ENCODE peak calls at places on chromosomes 4 and X, in seven cellular contexts. E is RWPE1, Y is breast epithelium, I is endothelial cell, Z is D721Med, F is IMR-90, P is lung. D is an unnamed sample.

GRCh38 chr4:53520114-53520513 is 71.2 kb downstream of the LNX1 start:
- DNase-seq in I (no peak), Z (no peak), F (no peak), E (no peak), P (no peak), Y (no peak), D (no peak)

GRCh38 chr4:181566490-181566889 is 676.7 kb upstream of the TENM3 start:
- DNase-seq in I (no peak), P (no peak), Y (no peak), Z (no peak), E (no peak), F (peak), D (no peak)

GRCh38 chr4:123449780-123450179 is 53.2 kb downstream of the SPRY1 start:
- DNase-seq in Y (no peak), Z (no peak), P (no peak), F (peak), E (peak), I (no peak), D (no peak)

GRCh38 chr4:169660929-169661328 is 40.6 kb downstream of the CLCN3 start:
- DNase-seq in Z (no peak), P (no peak), E (no peak), F (no peak), Y (no peak), I (no peak), D (no peak)

GRCh38 chr4:184812651-184813181 is 13.1 kb downstream of the ACSL1 start:
- DNase-seq in F (peak), Z (no peak), P (no peak), I (no peak), Y (no peak), E (peak), D (no peak)

GRCh38 chrX:119145241-119145653 is 17.6 kb upstream of the KIAA1210 start:
- DNase-seq in I (peak), F (no peak), P (no peak), Z (no peak), Y (no peak), E (peak), D (peak)

GRCh38 chr4:1290165-1290977 is 680 bp downstream of the MAEA start:
- DNase-seq in P (no peak), Y (no peak), F (peak), E (peak), I (no peak), Z (no peak), D (no peak)

GRCh38 chrX:9252182-9252581 is 212.7 kb upstream of the TBL1X start:
- DNase-seq in Y (no peak), P (no peak), F (no peak), E (no peak), I (no peak), Z (no peak), D (no peak)

GRCh38 chrX:115560978-115561604 is at the start of gene PLS3:
- DNase-seq in I (peak), Z (no peak), P (peak), Y (peak), E (peak), F (peak), D (peak)

GRCh38 chrX:119272882-119273806 is 37.1 kb downstream of the PGRMC1 start:
- DNase-seq in E (peak), Y (no peak), F (peak), Z (no peak), I (peak), P (no peak), D (no peak)

GRCh38 chr4:150540536-150540935 is 41.4 kb upstream of the MAB21L2 start:
- DNase-seq in I (no peak), Z (no peak), Y (no peak), F (no peak), E (no peak), P (no peak), D (no peak)

GRCh38 chrX:46573896-46574336 is 351 bp downstream of the CHST7 start:
- DNase-seq in P (peak), F (peak), E (no peak), I (peak), Z (no peak), Y (no peak), D (peak)

GRCh38 chrX:144327515-144327914 is 443.6 kb downstream of the UBE2NL start:
- DNase-seq in I (no peak), F (no peak), P (no peak), Z (no peak), Y (no peak), E (no peak), D (no peak)

GRCh38 chr4:184815046-184815877 is 10.5 kb downstream of the ACSL1 start:
- DNase-seq in Y (peak), Z (no peak), P (peak), I (no peak), E (peak), F (peak), D (no peak)

GRCh38 chrX:48493890-48494364 is 14.9 kb upstream of the PORCN start:
- DNase-seq in F (peak), Z (no peak), Y (no peak), E (no peak), I (peak), P (no peak), D (peak)

GRCh38 chr4:21514022-21514421 is 434.6 kb downstream of the KCNIP4 start:
- DNase-seq in Z (no peak), P (no peak), Y (no peak), E (no peak), F (no peak), I (no peak), D (no peak)

GRCh38 chrX:19303216-19303880 is 40.4 kb upstream of the PDHA1 start:
- DNase-seq in F (peak), Z (no peak), P (no peak), I (no peak), Y (no peak), E (peak), D (no peak)

GRCh38 chr4:108484187-108484586 is 136.2 kb upstream of the RPL34 start:
- DNase-seq in E (no peak), Y (no peak), P (no peak), Z (no peak), F (no peak), I (no peak), D (no peak)

GRCh38 chrX:120302434-120302833 is 8.8 kb downstream of the TMEM255A start:
- DNase-seq in I (no peak), F (no peak), Y (no peak), P (no peak), Z (no peak), E (no peak), D (no peak)

GRCh38 chrX:147749308-147749707 is 162.4 kb upstream of the FMR1 start:
- DNase-seq in I (no peak), Y (no peak), P (no peak), F (no peak), E (no peak), Z (no peak), D (no peak)

GRCh38 chr4:5759236-5760075 is 48.5 kb downstream of the EVC start:
- DNase-seq in P (no peak), F (no peak), Y (no peak), Z (no peak), E (no peak), I (no peak), D (no peak)

GRCh38 chrX:69307736-69308135 is 142.5 kb upstream of the PJA1 start:
- DNase-seq in P (no peak), Y (no peak), Z (no peak), I (no peak), E (no peak), F (no peak), D (no peak)

GRCh38 chr4:74661427-74662171 is 132.7 kb downstream of the BTC start:
- DNase-seq in P (no peak), F (peak), E (peak), I (no peak), Y (no peak), Z (no peak), D (no peak)

GRCh38 chr4:73585345-73585744 is 34.9 kb downstream of the RASSF6 start:
- DNase-seq in I (no peak), Z (no peak), P (no peak), E (no peak), Y (no peak), F (no peak), D (no peak)

GRCh38 chr4:81562093-81562492 is 90.4 kb upstream of the RASGEF1B start:
- DNase-seq in F (no peak), E (no peak), I (no peak), Z (no peak), Y (no peak), P (no peak), D (no peak)

GRCh38 chr4:101205878-101206277 is 141.4 kb downstream of the PPP3CA start:
- DNase-seq in E (no peak), I (no peak), P (no peak), F (peak), Y (no peak), Z (no peak), D (no peak)

GRCh38 chr4:128660361-128660964 is 149.0 kb upstream of the JADE1 start:
- DNase-seq in E (no peak), Y (no peak), Z (no peak), P (no peak), I (no peak), F (peak), D (no peak)

GRCh38 chrX:15524417-15524816 is 23.8 kb downstream of the BMX start:
- DNase-seq in Z (no peak), P (no peak), E (no peak), I (no peak), Y (no peak), F (peak), D (no peak)

GRCh38 chr4:39591290-39591689 is 47.4 kb downstream of the SMIM14 start:
- DNase-seq in E (peak), Z (no peak), I (no peak), P (no peak), Y (no peak), F (peak), D (no peak)
- TF ChIP-seq CTCF in E (peak), Z (no peak), I (no peak), P (no peak), Y (no peak), F (peak), D (no peak)

GRCh38 chr4:28001698-28002097 is 1141.1 kb downstream of the STIM2 start:
- DNase-seq in Z (no peak), P (no peak), I (no peak), F (no peak), Y (no peak), E (no peak), D (no peak)
- TF ChIP-seq CTCF in Z (no peak), P (no peak), I (no peak), F (no peak), Y (no peak), E (no peak), D (no peak)

GRCh38 chr4:137994858-137995257 is 247.3 kb downstream of the SLC7A11 start:
- DNase-seq in P (no peak), Y (no peak), E (no peak), Z (no peak), I (no peak), F (peak), D (no peak)
- TF ChIP-seq CTCF in P (no peak), Y (no peak), E (no peak), Z (no peak), I (no peak), F (no peak), D (no peak)

GRCh38 chrX:128518508-128518907 is 466.3 kb upstream of the ACTRT1 start:
- DNase-seq in Z (no peak), Y (no peak), E (peak), I (peak), P (no peak), F (peak), D (no peak)
- TF ChIP-seq CTCF in Z (peak), Y (no peak), E (no peak), I (no peak), P (no peak), F (peak), D (peak)

DNA sequence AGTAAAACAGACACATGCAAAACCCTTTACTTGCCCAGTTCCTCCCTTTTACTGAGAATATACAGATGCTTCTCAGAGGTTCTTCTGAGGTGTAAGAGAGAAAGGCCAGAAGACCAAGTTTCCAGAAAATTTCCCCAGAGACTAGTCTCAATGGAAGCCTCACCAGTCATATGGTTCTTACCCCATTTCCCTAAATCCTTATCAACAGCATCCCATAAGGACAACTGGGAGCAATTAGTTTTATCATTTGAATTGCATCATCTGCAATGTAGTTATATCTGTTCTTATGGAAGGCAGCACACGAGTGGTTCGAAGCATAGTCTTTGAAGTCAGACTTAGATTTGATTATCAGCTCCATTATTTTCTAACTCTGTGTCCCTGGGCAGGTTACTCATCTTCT is 203.6 kb upstream of the PPARGC1A start:
- DNase-seq in Y (no peak), I (no peak), P (no peak), F (no peak), Z (no peak), E (no peak), D (no peak)
- TF ChIP-seq CTCF in Y (no peak), I (no peak), P (no peak), F (no peak), Z (no peak), E (no peak), D (no peak)